ENCODE peak calls at places on chromosomes 11 and 22, in six cellular contexts. One of them, this sample, is unnamed.

GRCh38 chr22:43404673-43405385 is 7.0 kb upstream of the MPPED1 start:
- DNase-seq in tibial nerve: no peak
- DNase-seq in activated B cell treated with CpG ODN at 0.5 μM for 24 hours: no peak
- DNase-seq in foreskin keratinocyte: peak
- DNase-seq in cardiac fibroblast: no peak
- DNase-seq in Panc1: no peak
- DNase-seq in this sample: peak

GRCh38 chr11:109306322-109306721 is 115.7 kb upstream of the C11orf87 start:
- DNase-seq in tibial nerve: no peak
- DNase-seq in activated B cell treated with CpG ODN at 0.5 μM for 24 hours: no peak
- DNase-seq in foreskin keratinocyte: no peak
- DNase-seq in cardiac fibroblast: peak
- DNase-seq in Panc1: no peak
- DNase-seq in this sample: no peak

GRCh38 chr11:68350759-68351449 is 38.5 kb downstream of the LRP5 start:
- DNase-seq in tibial nerve: no peak
- DNase-seq in activated B cell treated with CpG ODN at 0.5 μM for 24 hours: no peak
- DNase-seq in foreskin keratinocyte: no peak
- DNase-seq in cardiac fibroblast: no peak
- DNase-seq in Panc1: no peak
- DNase-seq in this sample: no peak

GRCh38 chr11:75562836-75563484 is 907 bp downstream of the SERPINH1 start:
- DNase-seq in tibial nerve: no peak
- DNase-seq in activated B cell treated with CpG ODN at 0.5 μM for 24 hours: no peak
- DNase-seq in foreskin keratinocyte: no peak
- DNase-seq in cardiac fibroblast: peak
- DNase-seq in Panc1: no peak
- DNase-seq in this sample: no peak

GRCh38 chr11:352456-353180 is 16.7 kb upstream of the B4GALNT4 start:
- DNase-seq in tibial nerve: no peak
- DNase-seq in activated B cell treated with CpG ODN at 0.5 μM for 24 hours: no peak
- DNase-seq in foreskin keratinocyte: no peak
- DNase-seq in cardiac fibroblast: no peak
- DNase-seq in Panc1: no peak
- DNase-seq in this sample: no peak

GRCh38 chr22:17366830-17367229 is 2.4 kb upstream of the CECR2 start:
- DNase-seq in tibial nerve: no peak
- DNase-seq in activated B cell treated with CpG ODN at 0.5 μM for 24 hours: no peak
- DNase-seq in foreskin keratinocyte: no peak
- DNase-seq in cardiac fibroblast: peak
- DNase-seq in Panc1: no peak
- DNase-seq in this sample: no peak

GRCh38 chr22:47175761-47176359 is 413.4 kb downstream of the TBC1D22A start:
- DNase-seq in tibial nerve: no peak
- DNase-seq in activated B cell treated with CpG ODN at 0.5 μM for 24 hours: no peak
- DNase-seq in foreskin keratinocyte: no peak
- DNase-seq in cardiac fibroblast: no peak
- DNase-seq in Panc1: no peak
- DNase-seq in this sample: peak

GRCh38 chr22:22702159-22702873 is 57.9 kb downstream of the GGTLC2 start:
- DNase-seq in tibial nerve: no peak
- DNase-seq in activated B cell treated with CpG ODN at 0.5 μM for 24 hours: no peak
- DNase-seq in foreskin keratinocyte: no peak
- DNase-seq in cardiac fibroblast: peak
- DNase-seq in Panc1: no peak
- DNase-seq in this sample: peak

GRCh38 chr22:27393371-27393770 is 408.2 kb downstream of the MN1 start:
- DNase-seq in tibial nerve: no peak
- DNase-seq in activated B cell treated with CpG ODN at 0.5 μM for 24 hours: no peak
- DNase-seq in foreskin keratinocyte: peak
- DNase-seq in cardiac fibroblast: no peak
- DNase-seq in Panc1: no peak
- DNase-seq in this sample: no peak

GRCh38 chr22:37044634-37045625 is 6.6 kb upstream of the KCTD17 start:
- DNase-seq in tibial nerve: no peak
- DNase-seq in activated B cell treated with CpG ODN at 0.5 μM for 24 hours: no peak
- DNase-seq in foreskin keratinocyte: no peak
- DNase-seq in cardiac fibroblast: no peak
- DNase-seq in Panc1: no peak
- DNase-seq in this sample: no peak

GRCh38 chr11:28713850-28714249 is 605.7 kb downstream of the METTL15 start:
- DNase-seq in tibial nerve: no peak
- DNase-seq in activated B cell treated with CpG ODN at 0.5 μM for 24 hours: no peak
- DNase-seq in foreskin keratinocyte: no peak
- DNase-seq in cardiac fibroblast: no peak
- DNase-seq in Panc1: no peak
- DNase-seq in this sample: no peak

GRCh38 chr22:50550395-50550794 is 4.7 kb downstream of the KLHDC7B start:
- DNase-seq in tibial nerve: no peak
- DNase-seq in activated B cell treated with CpG ODN at 0.5 μM for 24 hours: no peak
- DNase-seq in foreskin keratinocyte: no peak
- DNase-seq in cardiac fibroblast: no peak
- DNase-seq in Panc1: no peak
- DNase-seq in this sample: no peak

GRCh38 chr22:25795437-25795836 is 53.4 kb downstream of the MYO18B start:
- DNase-seq in tibial nerve: no peak
- DNase-seq in activated B cell treated with CpG ODN at 0.5 μM for 24 hours: no peak
- DNase-seq in foreskin keratinocyte: no peak
- DNase-seq in cardiac fibroblast: no peak
- DNase-seq in Panc1: no peak
- DNase-seq in this sample: no peak

GRCh38 chr11:33317662-33318061 is 60.5 kb downstream of the HIPK3 start:
- DNase-seq in tibial nerve: no peak
- DNase-seq in activated B cell treated with CpG ODN at 0.5 μM for 24 hours: no peak
- DNase-seq in foreskin keratinocyte: peak
- DNase-seq in cardiac fibroblast: peak
- DNase-seq in Panc1: no peak
- DNase-seq in this sample: no peak

GRCh38 chr11:46336781-46337180 is 10.5 kb upstream of the DGKZ start:
- DNase-seq in tibial nerve: no peak
- DNase-seq in activated B cell treated with CpG ODN at 0.5 μM for 24 hours: no peak
- DNase-seq in foreskin keratinocyte: no peak
- DNase-seq in cardiac fibroblast: peak
- DNase-seq in Panc1: no peak
- DNase-seq in this sample: no peak

GRCh38 chr11:67267188-67268035 is 1.1 kb downstream of the GRK2 start:
- DNase-seq in tibial nerve: no peak
- DNase-seq in activated B cell treated with CpG ODN at 0.5 μM for 24 hours: no peak
- DNase-seq in foreskin keratinocyte: no peak
- DNase-seq in cardiac fibroblast: no peak
- DNase-seq in Panc1: no peak
- DNase-seq in this sample: no peak

GRCh38 chr22:23212061-23213030 is 32.0 kb downstream of the BCR start:
- DNase-seq in tibial nerve: no peak
- DNase-seq in activated B cell treated with CpG ODN at 0.5 μM for 24 hours: no peak
- DNase-seq in foreskin keratinocyte: no peak
- DNase-seq in cardiac fibroblast: no peak
- DNase-seq in Panc1: no peak
- DNase-seq in this sample: no peak

GRCh38 chr11:83467841-83468240 is 181.7 kb upstream of the CCDC90B start:
- DNase-seq in tibial nerve: no peak
- DNase-seq in activated B cell treated with CpG ODN at 0.5 μM for 24 hours: no peak
- DNase-seq in foreskin keratinocyte: no peak
- DNase-seq in cardiac fibroblast: no peak
- DNase-seq in Panc1: no peak
- DNase-seq in this sample: no peak

GRCh38 chr11:27305751-27306150 is 57.3 kb downstream of the CCDC34 start:
- DNase-seq in tibial nerve: no peak
- DNase-seq in activated B cell treated with CpG ODN at 0.5 μM for 24 hours: no peak
- DNase-seq in foreskin keratinocyte: no peak
- DNase-seq in cardiac fibroblast: no peak
- DNase-seq in Panc1: no peak
- DNase-seq in this sample: no peak

GRCh38 chr11:114197799-114198500 is 98.2 kb upstream of the NNMT start:
- DNase-seq in tibial nerve: no peak
- DNase-seq in activated B cell treated with CpG ODN at 0.5 μM for 24 hours: no peak
- DNase-seq in foreskin keratinocyte: no peak
- DNase-seq in cardiac fibroblast: peak
- DNase-seq in Panc1: no peak
- DNase-seq in this sample: peak

DNA sequence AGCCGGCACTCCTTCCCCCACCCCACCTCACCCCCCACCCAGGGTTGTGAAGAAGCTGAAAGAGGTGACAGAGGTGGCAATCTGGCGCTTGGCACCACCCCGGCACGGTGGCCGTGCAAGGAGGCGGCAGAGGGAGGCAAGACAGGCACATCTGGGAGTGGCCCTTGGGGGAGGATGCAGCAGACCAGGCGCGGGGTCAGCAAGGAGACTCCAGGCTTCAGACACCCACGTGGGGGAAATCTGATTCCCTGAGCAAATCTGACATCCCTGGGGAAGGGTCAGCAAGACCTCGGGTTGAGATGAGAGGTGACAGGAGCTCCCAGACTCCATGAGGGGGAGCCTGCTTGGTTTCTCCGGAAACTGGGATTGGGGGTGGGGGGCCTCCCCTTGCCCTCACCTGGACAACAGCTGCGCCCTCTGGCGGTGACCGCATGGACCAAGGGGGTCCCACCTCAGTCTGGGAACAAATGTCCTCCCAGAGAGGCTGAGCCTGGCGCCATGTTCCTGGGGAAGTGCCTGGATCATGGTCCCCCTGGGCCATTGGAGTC is 4.0 kb upstream of the RCOR2 start:
- DNase-seq in tibial nerve: no peak
- DNase-seq in activated B cell treated with CpG ODN at 0.5 μM for 24 hours: peak
- DNase-seq in foreskin keratinocyte: no peak
- DNase-seq in cardiac fibroblast: no peak
- DNase-seq in Panc1: no peak
- DNase-seq in this sample: no peak
- TF ChIP-seq CTCF in tibial nerve: peak
- TF ChIP-seq CTCF in activated B cell treated with CpG ODN at 0.5 μM for 24 hours: no peak
- TF ChIP-seq CTCF in foreskin keratinocyte: peak
- TF ChIP-seq CTCF in cardiac fibroblast: peak
- TF ChIP-seq CTCF in Panc1: no peak
- TF ChIP-seq CTCF in this sample: no peak

GRCh38 chr11:112318661-112319060 is 58.0 kb upstream of the PLET1 start:
- DNase-seq in tibial nerve: no peak
- DNase-seq in activated B cell treated with CpG ODN at 0.5 μM for 24 hours: no peak
- DNase-seq in foreskin keratinocyte: no peak
- DNase-seq in cardiac fibroblast: no peak
- DNase-seq in Panc1: no peak
- DNase-seq in this sample: no peak

GRCh38 chr11:112322173-112322813 is 61.6 kb upstream of the PLET1 start:
- DNase-seq in tibial nerve: no peak
- DNase-seq in activated B cell treated with CpG ODN at 0.5 μM for 24 hours: no peak
- DNase-seq in foreskin keratinocyte: no peak
- DNase-seq in cardiac fibroblast: no peak
- DNase-seq in Panc1: no peak
- DNase-seq in this sample: peak

GRCh38 chr11:112318193-112318592 is 57.5 kb upstream of the PLET1 start:
- DNase-seq in tibial nerve: no peak
- DNase-seq in activated B cell treated with CpG ODN at 0.5 μM for 24 hours: no peak
- DNase-seq in foreskin keratinocyte: peak
- DNase-seq in cardiac fibroblast: peak
- DNase-seq in Panc1: no peak
- DNase-seq in this sample: no peak

GRCh38 chr11:112321521-112322172 is 61.0 kb upstream of the PLET1 start:
- DNase-seq in tibial nerve: no peak
- DNase-seq in activated B cell treated with CpG ODN at 0.5 μM for 24 hours: no peak
- DNase-seq in foreskin keratinocyte: peak
- DNase-seq in cardiac fibroblast: peak
- DNase-seq in Panc1: no peak
- DNase-seq in this sample: peak

DNA sequence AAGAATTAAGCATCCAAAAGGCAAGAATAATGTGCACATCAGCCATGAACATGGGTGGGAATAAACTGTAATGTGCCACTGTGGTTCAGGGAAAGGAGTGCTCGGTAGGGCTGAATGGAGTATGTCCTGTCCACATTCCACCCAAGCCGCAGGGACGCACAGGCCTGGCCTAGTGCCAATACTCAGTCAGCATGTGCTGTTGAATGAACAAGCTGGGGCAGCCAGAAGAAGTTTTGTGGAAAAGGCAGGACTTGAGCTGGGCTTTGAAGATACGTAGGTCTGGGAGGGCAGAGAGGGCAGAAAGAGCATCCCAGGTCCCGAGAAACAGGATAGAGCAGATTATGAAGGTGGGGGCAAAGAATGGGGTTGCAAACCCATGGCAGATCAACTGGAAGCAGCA is 60.0 kb upstream of the PLET1 start:
- DNase-seq in tibial nerve: peak
- DNase-seq in activated B cell treated with CpG ODN at 0.5 μM for 24 hours: no peak
- DNase-seq in foreskin keratinocyte: peak
- DNase-seq in cardiac fibroblast: peak
- DNase-seq in Panc1: no peak
- DNase-seq in this sample: peak
- TF ChIP-seq CTCF in tibial nerve: no peak
- TF ChIP-seq CTCF in activated B cell treated with CpG ODN at 0.5 μM for 24 hours: no peak
- TF ChIP-seq CTCF in foreskin keratinocyte: no peak
- TF ChIP-seq CTCF in cardiac fibroblast: no peak
- TF ChIP-seq CTCF in Panc1: no peak
- TF ChIP-seq CTCF in this sample: no peak

DNA sequence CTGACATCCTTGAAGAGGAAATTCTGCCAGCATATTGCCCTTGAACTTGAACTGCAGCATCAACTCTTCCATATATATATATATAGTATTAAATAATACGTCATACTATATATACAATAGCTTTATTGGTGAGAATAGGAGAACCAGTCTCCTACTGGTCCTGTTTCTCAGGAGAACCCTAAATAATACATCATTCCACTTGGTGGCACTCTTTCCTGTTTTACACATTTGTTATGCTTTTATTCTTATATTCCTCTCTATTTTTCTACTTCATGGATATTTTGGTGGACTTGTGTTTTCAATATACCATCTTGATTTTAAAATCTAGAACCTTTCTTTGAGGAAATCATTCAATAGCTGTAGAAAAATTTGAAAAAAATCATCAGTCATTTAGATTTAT is 193.3 kb downstream of the TRPC6 start:
- DNase-seq in tibial nerve: no peak
- DNase-seq in activated B cell treated with CpG ODN at 0.5 μM for 24 hours: no peak
- DNase-seq in foreskin keratinocyte: no peak
- DNase-seq in cardiac fibroblast: peak
- DNase-seq in Panc1: no peak
- DNase-seq in this sample: no peak
- TF ChIP-seq CTCF in tibial nerve: no peak
- TF ChIP-seq CTCF in activated B cell treated with CpG ODN at 0.5 μM for 24 hours: no peak
- TF ChIP-seq CTCF in foreskin keratinocyte: peak
- TF ChIP-seq CTCF in cardiac fibroblast: peak
- TF ChIP-seq CTCF in Panc1: peak
- TF ChIP-seq CTCF in this sample: no peak

DNA sequence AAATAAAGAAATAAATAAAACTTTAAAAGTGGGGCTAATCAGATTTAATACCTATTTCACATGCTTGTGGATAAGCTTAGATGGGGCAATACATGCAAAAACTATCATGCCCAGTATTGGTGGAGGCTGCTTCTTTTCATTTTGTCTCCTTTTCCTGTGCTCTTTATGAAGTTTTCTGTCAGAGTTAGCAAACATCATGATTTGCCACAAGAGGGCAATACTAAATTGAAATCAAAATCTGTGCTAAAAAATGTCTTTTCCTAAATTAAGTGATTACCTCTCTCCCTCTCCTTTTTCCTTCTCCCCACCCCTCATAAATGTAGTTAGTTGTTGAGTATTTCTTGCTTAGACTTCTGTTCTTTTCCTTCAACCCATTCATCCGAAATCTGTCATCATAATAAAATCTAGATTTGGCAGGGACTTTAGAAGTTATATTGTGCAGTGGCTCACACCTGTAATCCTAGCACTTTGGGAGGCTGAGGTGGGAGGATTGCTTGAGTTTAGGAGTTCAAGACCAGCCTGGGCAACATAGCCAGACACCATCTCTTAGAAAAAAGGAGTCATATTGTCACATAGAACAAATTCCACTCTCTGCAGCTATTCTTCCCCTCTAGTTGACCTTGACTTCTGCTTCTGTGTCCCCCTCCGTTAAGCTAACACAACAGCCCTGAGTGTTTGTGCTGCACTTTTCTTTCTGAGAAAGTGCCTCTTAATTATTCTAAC is 4.7 kb upstream of the ARHGAP42 start:
- DNase-seq in tibial nerve: no peak
- DNase-seq in activated B cell treated with CpG ODN at 0.5 μM for 24 hours: no peak
- DNase-seq in foreskin keratinocyte: no peak
- DNase-seq in cardiac fibroblast: peak
- DNase-seq in Panc1: no peak
- DNase-seq in this sample: no peak
- TF ChIP-seq CTCF in tibial nerve: peak
- TF ChIP-seq CTCF in activated B cell treated with CpG ODN at 0.5 μM for 24 hours: no peak
- TF ChIP-seq CTCF in foreskin keratinocyte: peak
- TF ChIP-seq CTCF in cardiac fibroblast: peak
- TF ChIP-seq CTCF in Panc1: peak
- TF ChIP-seq CTCF in this sample: no peak